ENCODE peak calls at places on chromosomes 13 and 19, in six cellular contexts. D, U, P, R, S and F are unnamed samples.

GRCh38 chr13:46684287-46685001 is 112.5 kb downstream of the ESD start:
- DNase-seq in D (no peak), U (no peak), P (no peak), R (no peak), S (no peak), F (no peak)

GRCh38 chr13:109100705-109101104 is 471.3 kb downstream of the MYO16 start:
- DNase-seq in D (no peak), U (no peak), P (no peak), R (no peak), S (no peak), F (no peak)

GRCh38 chr19:7482584-7483439 is 6.0 kb downstream of the PEX11G start:
- DNase-seq in D (peak), U (peak), P (no peak), R (no peak), S (no peak), F (no peak)

GRCh38 chr19:55118401-55118991 is 1.1 kb upstream of the PPP1R12C start:
- DNase-seq in D (no peak), U (peak), P (peak), R (no peak), S (peak), F (no peak)

GRCh38 chr13:89565711-89566110 is 1781.8 kb upstream of the MIR17HG start:
- DNase-seq in D (no peak), U (no peak), P (no peak), R (no peak), S (no peak), F (no peak)

GRCh38 chr19:49338691-49339363 is 3.6 kb downstream of the CD37 start:
- DNase-seq in D (peak), U (peak), P (peak), R (no peak), S (peak), F (peak)

GRCh38 chr13:108705031-108705430 is 75.6 kb downstream of the MYO16 start:
- DNase-seq in D (no peak), U (no peak), P (no peak), R (no peak), S (no peak), F (no peak)

GRCh38 chr19:53646144-53646543 is 14.3 kb downstream of the DPRX start:
- DNase-seq in D (no peak), U (no peak), P (no peak), R (no peak), S (no peak), F (no peak)

GRCh38 chr19:47381653-47382279 is 32.7 kb downstream of the DHX34 start:
- DNase-seq in D (peak), U (no peak), P (no peak), R (no peak), S (no peak), F (peak)

GRCh38 chr13:33260168-33261098 is 25.1 kb downstream of the STARD13 start:
- DNase-seq in D (no peak), U (no peak), P (peak), R (no peak), S (no peak), F (no peak)

GRCh38 chr19:35853038-35853756 is 893 bp upstream of the NPHS1 start:
- DNase-seq in D (no peak), U (no peak), P (no peak), R (no peak), S (no peak), F (no peak)

GRCh38 chr13:77300176-77301141 is 26.4 kb downstream of the MYCBP2 start:
- DNase-seq in D (no peak), U (no peak), P (peak), R (peak), S (no peak), F (no peak)

GRCh38 chr19:48329167-48329891 is 4.0 kb downstream of the EMP3 start:
- DNase-seq in D (no peak), U (no peak), P (peak), R (no peak), S (no peak), F (no peak)

GRCh38 chr19:41324921-41325639 is 15.1 kb downstream of the CCDC97 start:
- DNase-seq in D (peak), U (peak), P (peak), R (no peak), S (no peak), F (no peak)

GRCh38 chr19:34504273-34504808 is 22.8 kb downstream of the WTIP start:
- DNase-seq in D (no peak), U (no peak), P (no peak), R (no peak), S (no peak), F (no peak)

GRCh38 chr13:34864650-34865049 is 77.4 kb upstream of the NBEA start:
- DNase-seq in D (no peak), U (no peak), P (no peak), R (no peak), S (no peak), F (no peak)

GRCh38 chr19:40735003-40735771 is 15.1 kb downstream of the ACTMAP start:
- DNase-seq in D (no peak), U (no peak), P (no peak), R (no peak), S (no peak), F (no peak)

GRCh38 chr13:51249254-51249653 is 27.1 kb downstream of the FAM124A start:
- DNase-seq in D (no peak), U (no peak), P (no peak), R (no peak), S (no peak), F (no peak)

GRCh38 chr13:43934273-43934672 is 54.6 kb downstream of the LACC1 start:
- DNase-seq in D (no peak), U (no peak), P (no peak), R (no peak), S (no peak), F (no peak)

GRCh38 chr13:21344662-21345176 is 114.4 kb downstream of the ZDHHC20 start:
- DNase-seq in D (no peak), U (no peak), P (no peak), R (no peak), S (no peak), F (no peak)

GRCh38 chr19:33727331-33728028 is 69.2 kb upstream of the KCTD15 start:
- DNase-seq in D (no peak), U (no peak), P (no peak), R (no peak), S (no peak), F (no peak)

GRCh38 chr19:731000-731399 is 19.9 kb upstream of the MISP start:
- DNase-seq in D (no peak), U (no peak), P (no peak), R (no peak), S (no peak), F (no peak)

GRCh38 chr13:44259045-44260042 is 114.3 kb upstream of the SERP2 start:
- DNase-seq in D (peak), U (no peak), P (peak), R (no peak), S (no peak), F (peak)

GRCh38 chr19:1247747-1248453 is 483 bp upstream of the MIDN start:
- DNase-seq in D (peak), U (peak), P (peak), R (no peak), S (no peak), F (no peak)

GRCh38 chr13:113973218-113974164 is at the start of gene C13orf46:
- DNase-seq in D (peak), U (peak), P (no peak), R (no peak), S (no peak), F (no peak)

GRCh38 chr13:108917581-108917980 is 288.2 kb downstream of the MYO16 start:
- DNase-seq in D (no peak), U (no peak), P (peak), R (no peak), S (no peak), F (no peak)

GRCh38 chr19:38478273-38478971 is 44.9 kb downstream of the RYR1 start:
- DNase-seq in D (no peak), U (no peak), P (no peak), R (no peak), S (no peak), F (no peak)

GRCh38 chr19:11995174-11995573 is 30.3 kb downstream of the ZNF763 start:
- DNase-seq in D (no peak), U (no peak), P (no peak), R (no peak), S (no peak), F (no peak)

GRCh38 chr13:28527629-28528028 is 32.7 kb upstream of the FLT1 start:
- DNase-seq in D (peak), U (no peak), P (no peak), R (no peak), S (no peak), F (no peak)

GRCh38 chr13:25662516-25662915 is 290.7 kb downstream of the ATP8A2 start:
- DNase-seq in D (no peak), U (no peak), P (no peak), R (no peak), S (no peak), F (no peak)

GRCh38 chr19:327291-328024 is 17.1 kb downstream of the MIER2 start:
- DNase-seq in D (no peak), U (no peak), P (no peak), R (no peak), S (no peak), F (no peak)

DNA sequence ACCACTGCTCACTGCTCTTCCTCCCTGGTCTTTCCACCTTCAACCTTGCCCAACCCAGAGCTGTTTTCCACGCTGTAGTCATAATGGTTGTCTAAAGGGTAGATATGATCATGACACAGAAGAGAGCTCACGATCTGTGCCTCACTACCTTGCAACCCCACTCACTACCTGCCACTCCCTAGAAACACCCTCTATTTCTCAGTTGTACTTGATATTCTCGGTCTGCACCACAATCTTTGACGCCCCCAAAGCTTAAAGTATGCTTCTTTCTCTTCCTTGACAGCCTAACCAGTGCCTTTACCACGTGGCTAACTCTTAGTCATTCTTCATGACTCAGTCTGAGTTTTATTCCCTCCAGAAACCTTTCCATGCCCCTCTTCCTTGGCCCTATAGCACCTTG is 9.0 kb downstream of the FGF14 start:
- DNase-seq in D (no peak), U (no peak), P (no peak), R (no peak), S (no peak), F (no peak)
- TF ChIP-seq CTCF in D (no peak), U (no peak), P (no peak), R (no peak), S (no peak), F (no peak)

GRCh38 chr19:9645466-9645865 is 24.4 kb upstream of the ZNF561 start:
- DNase-seq in D (no peak), U (no peak), P (no peak), R (no peak), S (no peak), F (no peak)
- TF ChIP-seq CTCF in D (no peak), U (no peak), P (no peak), R (no peak), S (no peak), F (peak)

DNA sequence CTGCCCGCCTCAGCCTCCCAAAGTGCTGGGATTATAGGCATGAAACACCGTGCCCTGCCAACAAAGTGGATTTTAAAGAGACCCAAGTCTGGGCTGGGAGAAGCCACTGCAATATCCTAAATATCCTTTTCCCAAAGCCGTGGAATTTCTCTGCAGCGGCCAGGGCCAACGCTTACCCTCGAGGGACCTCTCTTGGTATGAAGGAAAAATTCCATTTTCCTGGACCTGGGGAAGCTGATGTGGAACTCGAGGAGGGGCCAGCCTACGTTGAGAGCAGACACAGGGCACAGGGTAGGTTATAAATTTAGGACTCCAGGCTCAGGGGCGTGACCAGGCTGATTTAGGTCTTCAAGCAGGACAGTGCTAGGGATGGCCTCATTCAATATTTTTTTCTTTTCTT is 17.7 kb upstream of the UPF1 start:
- DNase-seq in D (no peak), U (no peak), P (no peak), R (no peak), S (no peak), F (no peak)
- TF ChIP-seq CTCF in D (no peak), U (no peak), P (no peak), R (peak), S (no peak), F (no peak)

DNA sequence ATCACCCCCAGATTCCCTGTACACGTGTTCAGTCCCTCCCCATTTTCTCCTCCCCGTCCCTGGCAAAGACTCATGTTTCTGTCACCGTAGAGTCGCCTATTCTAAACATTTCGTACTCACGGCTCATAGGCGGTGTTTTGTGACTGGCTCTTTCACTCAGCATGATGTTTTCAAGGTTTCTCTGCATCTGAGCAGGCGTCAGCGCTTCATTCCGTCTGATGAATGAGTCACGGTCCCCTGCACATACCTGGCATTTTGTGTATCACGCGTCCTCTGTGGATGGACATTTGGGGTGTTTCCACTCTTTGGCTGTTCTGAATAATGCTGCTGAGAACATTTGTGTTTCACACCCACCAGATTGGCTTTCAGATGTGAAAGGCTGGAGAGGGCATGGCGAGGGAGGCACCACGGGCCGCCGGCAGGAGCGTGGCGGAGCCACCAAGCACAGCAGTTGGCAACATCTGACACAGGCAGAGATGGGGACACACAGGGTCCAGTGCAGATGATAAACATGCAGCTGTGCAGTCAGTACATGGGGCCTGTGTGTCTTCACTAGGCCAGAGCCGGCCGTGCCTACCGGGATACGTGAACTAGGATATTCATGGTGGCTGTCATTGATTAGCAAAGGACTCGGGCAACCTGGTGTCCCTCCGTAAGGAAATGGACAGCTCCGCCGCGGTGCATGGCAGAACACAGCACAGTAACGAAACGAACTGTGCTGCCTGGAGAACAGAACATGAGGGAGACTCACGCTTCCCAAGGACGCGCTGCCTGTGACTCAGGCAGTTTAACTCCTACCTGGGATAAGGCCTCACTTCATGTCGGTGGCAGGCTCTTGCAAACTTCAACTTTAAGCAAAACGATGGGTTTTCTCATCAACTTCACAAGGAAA is 117.2 kb downstream of the ATP11A start:
- DNase-seq in D (no peak), U (no peak), P (no peak), R (no peak), S (no peak), F (no peak)
- TF ChIP-seq CTCF in D (no peak), U (no peak), P (no peak), R (no peak), S (no peak), F (no peak)

DNA sequence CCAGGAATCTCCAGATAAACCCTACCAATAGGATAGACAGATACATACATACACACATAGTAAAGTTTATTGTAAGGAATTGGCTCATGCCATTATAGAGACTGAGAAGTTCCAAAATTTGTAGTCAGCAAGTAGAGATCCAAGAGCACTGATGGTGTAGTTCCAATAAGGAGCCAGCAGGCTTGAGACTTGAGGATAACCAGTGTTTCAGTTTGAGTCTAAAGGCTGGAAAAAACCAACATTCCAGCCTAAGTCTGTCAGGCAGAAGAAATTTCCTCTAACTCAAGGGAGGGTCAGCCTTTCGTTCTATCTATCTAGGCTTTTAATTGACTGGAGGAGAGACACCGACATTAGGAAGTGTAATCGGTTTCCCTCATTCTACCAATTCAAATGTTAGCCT is 110.2 kb upstream of the TSHZ3 start:
- DNase-seq in D (no peak), U (no peak), P (no peak), R (no peak), S (no peak), F (no peak)
- TF ChIP-seq CTCF in D (no peak), U (no peak), P (no peak), R (peak), S (peak), F (no peak)

GRCh38 chr13:98576215-98576945 is 527 bp downstream of the STK24 start:
- DNase-seq in D (peak), U (peak), P (no peak), R (no peak), S (peak), F (peak)

GRCh38 chr13:98577823-98578285 is 947 bp upstream of the STK24 start:
- DNase-seq in D (no peak), U (no peak), P (no peak), R (no peak), S (no peak), F (no peak)

GRCh38 chr13:98575876-98576214 is 1.1 kb downstream of the STK24 start:
- DNase-seq in D (no peak), U (no peak), P (peak), R (no peak), S (no peak), F (no peak)

GRCh38 chr13:98575009-98575866 is 1.7 kb downstream of the STK24 start:
- DNase-seq in D (no peak), U (no peak), P (peak), R (no peak), S (no peak), F (no peak)

GRCh38 chr13:98576963-98577822 is at the start of gene STK24:
- DNase-seq in D (peak), U (peak), P (peak), R (no peak), S (peak), F (peak)
- TF ChIP-seq CTCF in D (no peak), U (no peak), P (no peak), R (no peak), S (no peak), F (peak)

GRCh38 chr13:41751734-41752445 is 209.0 kb downstream of the VWA8 start:
- DNase-seq in D (no peak), U (no peak), P (no peak), R (no peak), S (no peak), F (no peak)
- TF ChIP-seq CTCF in D (no peak), U (no peak), P (no peak), R (no peak), S (no peak), F (no peak)